ENCODE peak calls at places on chromosomes 13 and 19, in six cellular contexts. A is GM12892, X is HepG2, M is K562, U is H1, E is SK-N-SH. C is an unnamed sample.

GRCh38 chr19:39692822-39693221 is 11.5 kb upstream of the LGALS14 start:
- DNase-seq in A (no peak), X (no peak), M (no peak), U (no peak), E (no peak), C (no peak)

GRCh38 chr19:6086081-6086858 is 24.0 kb downstream of the RFX2 start:
- DNase-seq in A (no peak), X (no peak), M (no peak), U (no peak), E (no peak), C (no peak)

GRCh38 chr13:112743451-112744305 is 53.8 kb downstream of the ATP11A start:
- DNase-seq in A (no peak), X (no peak), M (no peak), U (no peak), E (no peak), C (no peak)

GRCh38 chr13:93200626-93201025 is 26.0 kb upstream of the GPC6 start:
- DNase-seq in A (no peak), X (no peak), M (no peak), U (no peak), E (no peak), C (no peak)

GRCh38 chr13:49452725-49453457 is 8.8 kb downstream of the SETDB2 start:
- DNase-seq in A (no peak), X (no peak), M (no peak), U (no peak), E (no peak), C (no peak)

GRCh38 chr19:44816301-44816700 is 7.4 kb downstream of the BCAM start:
- DNase-seq in A (no peak), X (no peak), M (no peak), U (no peak), E (peak), C (no peak)

GRCh38 chr13:20401958-20402856 is 123.5 kb downstream of the CRYL1 start:
- DNase-seq in A (no peak), X (no peak), M (no peak), U (no peak), E (no peak), C (no peak)

GRCh38 chr19:39752390-39752789 is 14.6 kb upstream of the CLC start:
- DNase-seq in A (no peak), X (no peak), M (no peak), U (no peak), E (no peak), C (no peak)

GRCh38 chr13:27065582-27065981 is 106.0 kb downstream of the USP12 start:
- DNase-seq in A (no peak), X (no peak), M (no peak), U (no peak), E (no peak), C (no peak)

GRCh38 chr19:35908010-35908441 is at the start of gene TYROBP:
- DNase-seq in A (no peak), X (no peak), M (no peak), U (no peak), E (no peak), C (no peak)

GRCh38 chr13:63408227-63409202 is 1992.9 kb upstream of the PCDH20 start:
- DNase-seq in A (no peak), X (no peak), M (no peak), U (no peak), E (peak), C (no peak)

GRCh38 chr19:29946645-29947044 is 4.6 kb downstream of the URI1 start:
- DNase-seq in A (no peak), X (no peak), M (no peak), U (no peak), E (no peak), C (no peak)

GRCh38 chr13:75226755-75227435 is 255.1 kb downstream of the TBC1D4 start:
- DNase-seq in A (no peak), X (no peak), M (no peak), U (no peak), E (no peak), C (no peak)

GRCh38 chr19:50362656-50363424 is 2.6 kb downstream of the NAPSA start:
- DNase-seq in A (no peak), X (no peak), M (peak), U (no peak), E (no peak), C (no peak)

GRCh38 chr13:113928701-113929627 is 44.9 kb downstream of the C13orf46 start:
- DNase-seq in A (no peak), X (no peak), M (no peak), U (no peak), E (peak), C (no peak)
- TF ChIP-seq POLR2AphosphoS5 in A (no peak), X (no peak), M (no peak), U (no peak), E (no peak), C (no peak)

DNA sequence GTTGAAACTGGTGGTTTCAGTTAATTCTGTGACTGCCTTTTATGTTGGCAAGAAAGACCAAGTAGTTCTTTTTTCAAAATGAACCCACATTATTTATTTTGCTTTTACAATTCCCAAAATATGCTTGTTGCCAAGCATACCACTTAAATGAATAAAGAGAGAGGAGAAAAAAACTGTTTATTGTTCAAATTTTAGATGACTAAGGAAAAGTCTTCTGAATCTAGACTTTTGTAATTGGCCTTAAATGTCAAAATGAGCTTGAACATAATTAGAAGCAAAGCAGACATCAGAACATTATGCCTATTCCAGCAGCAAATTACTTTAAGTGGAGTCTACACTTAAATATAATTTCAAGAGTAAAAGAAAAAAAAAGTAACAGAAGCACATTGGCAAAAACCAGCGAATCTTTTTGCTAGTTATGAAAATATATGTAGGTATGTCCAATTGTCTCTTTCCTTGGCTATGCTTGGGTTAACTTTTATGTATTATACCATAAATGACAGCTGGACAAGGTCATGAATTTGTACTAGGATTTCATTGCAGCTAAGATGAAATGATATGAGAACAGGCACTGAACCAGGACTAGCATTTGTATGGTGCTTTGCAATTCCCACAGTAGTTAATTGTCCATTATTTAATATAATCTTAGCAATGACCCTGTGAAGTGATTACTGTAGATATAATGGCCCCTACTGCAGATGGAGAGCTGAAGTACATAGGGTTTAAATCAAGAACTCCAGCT is 211.9 kb downstream of the NALCN start:
- DNase-seq in A (no peak), X (no peak), M (no peak), U (no peak), E (peak), C (no peak)
- TF ChIP-seq TAF1 in A (no peak), X (no peak), M (no peak), U (no peak), E (no peak), C (no peak)

GRCh38 chr19:13195678-13196077 is 45.5 kb downstream of the IER2 start:
- DNase-seq in A (peak), X (peak), M (peak), U (peak), E (no peak), C (peak)

GRCh38 chr19:13187419-13187818 is 37.2 kb downstream of the IER2 start:
- DNase-seq in A (no peak), X (no peak), M (no peak), U (no peak), E (no peak), C (no peak)

GRCh38 chr19:13189600-13189999 is 39.4 kb downstream of the IER2 start:
- DNase-seq in A (no peak), X (peak), M (no peak), U (no peak), E (no peak), C (no peak)

DNA sequence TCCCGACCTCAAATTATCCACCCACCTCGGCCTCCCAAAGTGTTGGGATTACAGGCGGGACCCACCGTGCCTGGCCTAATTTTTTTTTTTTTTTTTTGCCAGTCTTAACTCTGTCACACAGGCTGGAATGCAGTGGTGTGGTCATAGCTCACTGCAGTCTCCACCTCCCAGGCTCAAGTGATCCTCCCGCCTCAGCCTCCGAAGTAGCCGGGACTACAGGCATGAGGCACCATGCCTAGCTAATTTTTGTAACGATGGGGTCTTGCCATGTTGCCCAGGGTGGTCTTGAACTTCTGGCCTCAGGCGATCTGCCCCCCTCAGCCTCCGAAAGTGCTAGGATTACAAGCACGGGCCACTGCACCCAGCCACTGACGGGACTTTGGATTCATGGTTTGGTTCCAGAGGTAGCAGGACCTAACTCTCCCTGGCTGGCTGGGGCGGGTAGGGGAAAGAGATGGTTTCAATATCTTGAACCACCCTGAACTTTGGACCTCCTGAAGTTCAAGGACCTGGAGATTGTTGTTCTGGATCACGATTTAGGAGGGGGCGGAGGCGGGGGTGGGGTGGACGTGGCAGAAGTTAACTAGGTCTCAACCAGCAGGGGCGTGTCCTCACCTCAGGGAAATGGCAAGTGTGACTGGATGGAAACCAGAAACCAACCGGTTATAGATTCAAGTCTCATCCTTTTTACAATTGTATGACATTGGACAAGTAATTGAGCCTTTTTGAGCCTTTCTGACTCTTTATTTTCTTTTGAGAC is 40.8 kb downstream of the IER2 start:
- DNase-seq in A (no peak), X (peak), M (peak), U (no peak), E (no peak), C (no peak)
- TF ChIP-seq POLR2AphosphoS5 in A (no peak), X (no peak), M (no peak), U (no peak), E (no peak), C (no peak)

GRCh38 chr19:14432817-14433453 is at the start of gene PKN1:
- DNase-seq in A (peak), X (no peak), M (peak), U (no peak), E (peak), C (peak)

GRCh38 chr19:14435320-14436050 is 2.4 kb downstream of the PKN1 start:
- DNase-seq in A (no peak), X (no peak), M (no peak), U (no peak), E (no peak), C (no peak)

GRCh38 chr19:14434157-14434501 is 1.0 kb downstream of the PKN1 start:
- DNase-seq in A (no peak), X (no peak), M (no peak), U (no peak), E (peak), C (no peak)

GRCh38 chr19:14434543-14435319 is 1.6 kb downstream of the PKN1 start:
- DNase-seq in A (no peak), X (peak), M (peak), U (no peak), E (peak), C (no peak)

GRCh38 chr19:14433454-14434156 is 499 bp downstream of the PKN1 start:
- DNase-seq in A (no peak), X (no peak), M (no peak), U (no peak), E (peak), C (no peak)
- TF ChIP-seq TAF1 in A (no peak), X (no peak), M (peak), U (no peak), E (no peak), C (no peak)

GRCh38 chr19:8363803-8364771 is at the start of gene ANGPTL4:
- DNase-seq in A (no peak), X (no peak), M (peak), U (no peak), E (peak), C (no peak)
- TF ChIP-seq POLR2AphosphoS5 in A (no peak), X (peak), M (no peak), U (peak), E (peak), C (no peak)

DNA sequence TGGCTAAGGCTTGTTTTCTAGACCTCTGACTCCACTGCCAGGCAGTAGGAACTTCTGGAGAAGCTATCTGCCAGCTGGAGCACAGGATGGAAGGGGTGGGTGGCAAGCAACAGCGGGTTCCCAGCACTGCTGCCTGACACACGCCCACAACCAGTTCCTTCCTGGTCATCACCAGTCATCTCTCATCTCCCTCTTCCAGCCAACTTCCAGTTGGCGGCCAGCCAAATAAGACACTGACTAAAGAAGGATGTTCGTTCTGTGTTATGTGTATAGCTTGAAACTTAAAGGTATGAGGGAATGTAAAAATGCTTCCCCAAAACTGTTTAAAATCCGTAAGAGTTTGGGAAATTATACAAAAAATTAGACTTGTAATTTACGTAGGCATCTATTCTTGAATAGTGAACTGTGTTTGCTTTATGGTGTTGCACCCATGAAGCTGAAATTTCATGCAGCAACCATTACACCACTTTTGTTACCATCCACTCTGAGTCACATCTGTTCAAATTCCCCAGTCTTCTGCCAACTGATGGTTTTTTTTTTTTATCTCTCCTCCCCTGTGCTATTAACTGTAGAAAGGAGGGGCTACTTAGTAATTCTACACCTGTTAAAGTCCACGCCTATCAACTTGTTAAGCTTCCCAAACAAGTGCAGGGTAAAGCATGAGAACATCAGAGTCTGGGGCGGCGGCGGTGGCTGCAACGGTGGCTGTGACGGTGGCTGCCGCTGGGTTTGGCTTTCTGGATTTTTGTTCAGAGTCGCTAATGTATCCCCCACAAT is 86.2 kb upstream of the FRY start:
- DNase-seq in A (no peak), X (no peak), M (no peak), U (no peak), E (peak), C (no peak)
- TF ChIP-seq TAF1 in A (no peak), X (no peak), M (no peak), U (no peak), E (no peak), C (no peak)

GRCh38 chr13:110382229-110382628 is 75.1 kb downstream of the COL4A2 start:
- DNase-seq in A (no peak), X (no peak), M (no peak), U (no peak), E (no peak), C (no peak)
- TF ChIP-seq POLR2AphosphoS5 in A (no peak), X (no peak), M (no peak), U (no peak), E (no peak), C (no peak)

GRCh38 chr19:4477034-4477801 is 5.1 kb downstream of the HDGFL2 start:
- DNase-seq in A (no peak), X (no peak), M (no peak), U (no peak), E (no peak), C (no peak)

GRCh38 chr19:4474504-4475136 is 2.5 kb downstream of the HDGFL2 start:
- DNase-seq in A (peak), X (no peak), M (peak), U (peak), E (peak), C (peak)

GRCh38 chr19:4471400-4472173 is 510 bp upstream of the HDGFL2 start:
- DNase-seq in A (peak), X (peak), M (peak), U (peak), E (peak), C (peak)

GRCh38 chr19:4473011-4473410 is 914 bp downstream of the HDGFL2 start:
- DNase-seq in A (peak), X (no peak), M (no peak), U (no peak), E (peak), C (no peak)

DNA sequence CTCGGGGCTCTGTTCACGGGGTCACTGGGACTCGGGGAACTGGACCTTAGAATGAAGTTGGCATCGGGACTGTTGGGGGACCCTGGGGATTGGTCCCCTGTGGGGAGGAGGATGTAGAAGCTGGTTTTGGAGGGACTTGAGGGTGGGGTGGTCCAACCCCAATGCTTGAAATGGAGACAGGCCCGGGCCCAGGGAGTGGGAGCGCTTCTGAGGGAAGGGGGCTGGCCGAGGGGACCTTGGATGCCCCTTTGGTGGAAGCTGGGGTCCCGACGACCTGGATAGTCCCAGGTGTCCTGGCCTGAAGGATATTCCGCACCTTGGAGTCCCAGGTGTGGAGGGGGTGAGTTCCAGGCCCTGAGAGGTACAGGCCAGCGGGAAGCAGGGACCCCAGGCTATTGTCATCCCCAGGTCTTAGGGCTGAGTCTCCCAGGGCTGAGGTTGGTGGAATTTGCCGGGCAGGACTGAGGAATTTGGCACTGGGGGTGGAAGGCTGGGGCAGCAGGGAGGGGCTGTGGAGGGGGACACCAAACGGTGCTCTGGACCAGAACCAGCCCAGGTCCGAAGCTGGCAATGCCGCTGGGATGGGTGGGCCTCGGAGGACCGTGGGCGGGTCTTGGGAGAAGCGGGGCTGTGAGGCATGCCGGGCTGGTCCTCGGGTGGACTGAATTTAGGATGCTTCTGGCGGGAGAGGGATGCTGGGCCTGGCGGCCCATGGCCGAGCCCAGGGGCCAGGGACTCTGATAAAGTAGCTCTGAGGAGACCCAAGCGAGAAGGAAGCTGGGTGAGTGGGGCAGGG is 1.8 kb downstream of the HDGFL2 start:
- DNase-seq in A (no peak), X (no peak), M (no peak), U (no peak), E (peak), C (no peak)
- TF ChIP-seq TAF1 in A (no peak), X (no peak), M (no peak), U (no peak), E (no peak), C (no peak)

DNA sequence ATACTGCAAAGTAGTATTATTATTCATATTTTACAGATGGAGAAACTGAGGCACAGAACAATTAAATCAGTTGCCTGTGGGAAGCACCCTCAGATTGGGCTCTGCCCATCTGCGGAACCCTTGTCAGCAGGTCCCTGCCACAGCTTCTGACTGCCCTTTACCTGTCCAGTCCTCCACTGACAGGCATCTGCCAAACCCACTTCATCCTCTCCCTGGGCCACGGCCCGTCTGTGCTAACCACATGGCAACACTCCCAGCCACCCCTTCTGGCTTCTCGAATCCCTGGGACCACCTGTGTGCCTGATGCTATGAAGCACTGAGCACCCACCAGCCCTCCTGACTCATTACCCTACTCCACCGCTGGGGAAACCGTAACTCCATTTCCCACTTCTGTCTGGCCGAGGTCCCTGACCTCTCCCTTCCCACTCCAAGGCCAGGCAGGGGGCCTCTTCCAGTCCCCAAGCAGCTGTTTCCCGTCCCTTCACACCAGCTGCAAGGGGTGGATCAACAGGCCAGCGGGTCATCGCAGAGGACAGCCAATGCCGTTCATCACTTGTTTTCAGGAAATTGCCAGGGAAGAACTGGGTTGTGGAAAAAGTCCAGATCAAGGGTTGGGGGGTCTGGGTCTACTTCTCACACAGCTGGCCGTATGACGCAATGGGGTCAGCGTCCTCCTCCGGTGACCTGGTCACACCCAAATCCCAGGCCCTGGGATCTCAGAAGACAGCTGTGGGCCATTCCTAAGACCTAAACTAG is 2.5 kb downstream of the KANK3 start:
- DNase-seq in A (no peak), X (no peak), M (peak), U (no peak), E (peak), C (no peak)
- TF ChIP-seq POLR2AphosphoS5 in A (no peak), X (no peak), M (no peak), U (no peak), E (no peak), C (no peak)